ENCODE peak calls at places on chromosomes 1 and 21, in six cellular contexts. Z is naive thymus-derived CD8-positive, alpha-beta T cell; I is HT1080; R is substantia nigra; H is amniotic stem cell; J is activated CD4-positive, alpha-beta T cell treated with anti-CD3 and anti-CD28 coated beads, Interleukin-2, amount 10 ng/mL, durations not matched to agents 7 days and 5 days. M is an unnamed sample.

GRCh38 chr21:38761531-38761930 is 44.2 kb upstream of the ETS2 start:
- DNase-seq in I (no peak), H (no peak), Z (no peak), J (no peak), R (no peak), M (no peak)

GRCh38 chr1:64459743-64460142 is 10.2 kb upstream of the CACHD1 start:
- DNase-seq in I (peak), H (no peak), R (no peak), J (no peak), Z (no peak), M (no peak)

GRCh38 chr1:32623775-32624174 is 26.6 kb downstream of the ZBTB8OS start:
- DNase-seq in R (no peak), Z (peak), J (peak), H (no peak), I (no peak), M (no peak)

GRCh38 chr1:84268346-84268745 is 33.2 kb upstream of the SAMD13 start:
- DNase-seq in I (no peak), R (no peak), Z (no peak), H (no peak), J (no peak), M (no peak)

GRCh38 chr1:183215076-183215720 is 29.1 kb downstream of the LAMC2 start:
- DNase-seq in H (no peak), I (no peak), J (no peak), Z (no peak), R (no peak), M (no peak)

GRCh38 chr21:44353200-44353970 is at the start of gene TRPM2:
- DNase-seq in I (no peak), Z (peak), H (no peak), J (peak), R (no peak), M (no peak)

GRCh38 chr21:45921917-45922316 is 59.7 kb upstream of the COL6A1 start:
- DNase-seq in I (no peak), R (no peak), H (no peak), Z (no peak), J (no peak), M (no peak)

GRCh38 chr1:105137543-105138444 is 1388.1 kb downstream of the AMY1C start:
- DNase-seq in H (no peak), J (no peak), R (no peak), Z (no peak), I (peak), M (no peak)

GRCh38 chr1:19640363-19641316 is 3.5 kb upstream of the NBL1 start:
- DNase-seq in J (no peak), I (peak), Z (no peak), H (no peak), R (no peak), M (no peak)

GRCh38 chr1:214234635-214235025 is 46.3 kb upstream of the SMYD2 start:
- DNase-seq in H (no peak), I (peak), J (no peak), R (no peak), Z (no peak), M (no peak)

GRCh38 chr1:173190101-173190895 is 16.8 kb downstream of the TNFSF4 start:
- DNase-seq in R (no peak), J (no peak), Z (no peak), I (peak), H (no peak), M (peak)

GRCh38 chr1:38153426-38154088 is 107.0 kb upstream of the POU3F1 start:
- DNase-seq in H (no peak), Z (no peak), R (no peak), I (no peak), J (no peak), M (no peak)

GRCh38 chr1:53107570-53108322 is 34.7 kb downstream of the SLC1A7 start:
- DNase-seq in J (no peak), Z (no peak), I (peak), R (no peak), H (peak), M (no peak)

GRCh38 chr1:227242811-227243682 is 75.2 kb downstream of the CDC42BPA start:
- DNase-seq in J (no peak), R (no peak), H (no peak), I (no peak), Z (no peak), M (no peak)

GRCh38 chr1:213135572-213135971 is 84.5 kb downstream of the RPS6KC1 start:
- DNase-seq in J (no peak), R (no peak), I (no peak), H (no peak), Z (no peak), M (no peak)

GRCh38 chr1:154541231-154541630 is 17.2 kb downstream of the UBE2Q1 start:
- DNase-seq in Z (no peak), H (no peak), J (no peak), R (no peak), I (no peak), M (no peak)

GRCh38 chr1:227546055-227546454 is 17.3 kb upstream of the ZNF678 start:
- DNase-seq in Z (no peak), R (no peak), I (no peak), H (no peak), J (no peak), M (no peak)

GRCh38 chr1:210250998-210251679 is 18.5 kb downstream of the SERTAD4 start:
- DNase-seq in I (peak), J (no peak), R (peak), H (no peak), Z (no peak), M (peak)

GRCh38 chr1:169468982-169469381 is 16.8 kb downstream of the SLC19A2 start:
- DNase-seq in J (no peak), R (no peak), Z (no peak), I (peak), H (no peak), M (no peak)

GRCh38 chr1:229127301-229127700 is 143.6 kb upstream of the RAB4A start:
- DNase-seq in H (no peak), J (peak), Z (peak), R (no peak), I (peak), M (no peak)